ENCODE peak calls at places on chromosomes 6 and 20, in six cellular contexts. L is tibial nerve, J is ascending aorta, T is ovary, P is GM23248, Q is HCT116. G is an unnamed sample.
A peak's percentile ranks its signal among the peaks of the same experiment; 100 is the strongest.

GRCh38 chr6:46845126-46845525 is 51.9 kb downstream of the MEP1A start:
- DNase-seq in L (no peak), J (no peak), T (no peak), P (no peak), Q (no peak), G (no peak)

GRCh38 chr20:62304331-62305148 is 1.7 kb downstream of the ADRM1 start:
- DNase-seq in L (no peak), J (no peak), T (no peak), P (no peak), Q (no peak), G (no peak)

GRCh38 chr20:59175861-59176260 is 12.2 kb downstream of the ZNF831 start:
- DNase-seq in L (no peak), J (no peak), T (no peak), P (no peak), Q (no peak), G (no peak)

GRCh38 chr6:167238169-167238693 is 52.9 kb upstream of the UNC93A start:
- DNase-seq in L (no peak), J (no peak), T (no peak), P (no peak), Q (no peak), G (no peak)

GRCh38 chr6:126696921-126697693 is 357.2 kb downstream of the CENPW start:
- DNase-seq in L (no peak), J (no peak), T (no peak), P (no peak), Q (no peak), G (no peak)

GRCh38 chr20:64001607-64002011 is 20.7 kb downstream of the PRPF6 start:
- DNase-seq in L (no peak), J (no peak), T (no peak), P (no peak), Q (no peak), G (peak; percentile 36)

GRCh38 chr6:13332349-13332706 is 4.0 kb upstream of the TBC1D7 start:
- DNase-seq in L (no peak), J (no peak), T (no peak), P (no peak), Q (no peak), G (no peak)

GRCh38 chr6:113980937-113981554 is 10.1 kb upstream of the HDAC2 start:
- DNase-seq in L (no peak), J (no peak), T (no peak), P (peak; percentile 36), Q (no peak), G (no peak)

GRCh38 chr6:149014631-149015171 is 267.9 kb downstream of the UST start:
- DNase-seq in L (no peak), J (no peak), T (no peak), P (peak; percentile 81), Q (no peak), G (peak; percentile 72)

GRCh38 chr6:47512872-47513271 is 35.3 kb downstream of the CD2AP start:
- DNase-seq in L (no peak), J (no peak), T (no peak), P (peak; percentile 3), Q (no peak), G (no peak)

GRCh38 chr6:159053781-159054398 is 9.1 kb upstream of the TAGAP start:
- DNase-seq in L (no peak), J (no peak), T (no peak), P (no peak), Q (no peak), G (no peak)

DNA sequence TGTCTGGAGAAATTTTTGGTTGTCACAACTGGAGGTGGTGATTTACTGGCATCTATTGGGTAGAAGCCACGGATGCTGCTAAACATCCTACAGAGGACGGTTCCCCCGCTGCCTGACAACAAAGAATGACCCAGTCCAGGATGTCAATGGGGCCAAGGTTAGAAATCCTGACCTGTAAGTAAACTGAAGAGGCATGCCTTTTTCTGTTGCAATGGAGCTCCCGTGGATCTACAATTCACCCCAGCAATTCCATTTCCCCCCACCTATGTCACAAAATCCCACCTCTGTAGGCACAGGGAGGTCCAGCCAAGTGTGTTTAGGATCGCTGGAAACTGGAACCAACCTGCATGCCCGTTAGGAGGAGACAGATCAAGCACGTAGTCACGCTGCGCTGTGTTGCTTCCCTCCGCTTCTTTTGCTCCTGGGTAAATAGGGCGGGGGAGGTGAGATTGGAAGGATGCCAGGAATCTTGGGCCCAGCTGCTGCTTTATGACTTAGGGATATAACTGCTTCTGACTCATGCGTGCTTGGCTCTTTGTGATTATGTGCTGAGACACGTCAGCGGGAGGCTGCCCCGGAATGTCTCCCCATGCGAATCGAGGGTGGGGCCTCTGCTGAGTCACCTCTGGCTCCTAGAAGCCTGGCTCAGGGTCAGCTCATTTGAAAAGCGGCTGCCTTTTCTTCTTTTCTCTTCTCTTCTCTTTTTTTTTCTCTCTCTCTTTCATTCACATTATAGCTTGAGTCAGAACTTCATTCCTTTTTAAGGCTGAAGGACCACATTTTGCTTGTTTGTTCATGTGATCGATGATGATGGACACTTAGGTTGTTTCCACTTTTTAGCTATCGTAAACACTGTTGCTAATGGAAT is 12.4 kb upstream of the PEDS1 start:
- DNase-seq in L (peak; percentile 95), J (peak; percentile 100), T (peak; percentile 96), P (peak; percentile 100), Q (peak; percentile 100), G (peak; percentile 99)
- H3K4me3 ChIP-seq in L (no peak overlapping the region), J (peak overlapping the region; percentile 56), T (peak overlapping the region; percentile 11), P (peak overlapping the region; percentile 69), Q (peak overlapping the region; percentile 54), G (peak overlapping the region; percentile 37)

GRCh38 chr6:37877373-37878149 is 58.0 kb downstream of the ZFAND3 start:
- DNase-seq in L (no peak), J (no peak), T (no peak), P (peak; percentile 33), Q (no peak), G (no peak)

GRCh38 chr6:37876843-37877242 is 57.3 kb downstream of the ZFAND3 start:
- DNase-seq in L (no peak), J (no peak), T (no peak), P (no peak), Q (no peak), G (no peak)

GRCh38 chr6:37872385-37872768 is 52.9 kb downstream of the ZFAND3 start:
- DNase-seq in L (no peak), J (no peak), T (no peak), P (no peak), Q (no peak), G (no peak)

GRCh38 chr6:37875561-37876309 is 56.2 kb downstream of the ZFAND3 start:
- DNase-seq in L (no peak), J (no peak), T (no peak), P (no peak), Q (no peak), G (no peak)

GRCh38 chr6:37874726-37875125 is 55.2 kb downstream of the ZFAND3 start:
- DNase-seq in L (no peak), J (no peak), T (no peak), P (no peak), Q (no peak), G (no peak)
- H3K4me3 ChIP-seq in L (no peak overlapping the region), J (no peak overlapping the region), T (no peak overlapping the region), P (no peak overlapping the region), Q (no peak overlapping the region), G (no peak overlapping the region)

GRCh38 chr6:27757307-27757706 is 154.9 kb downstream of the OR2B2 start:
- DNase-seq in L (no peak), J (no peak), T (peak; percentile 59), P (peak; percentile 56), Q (no peak), G (peak; percentile 90)
- H3K4me3 ChIP-seq in L (no peak overlapping the region), J (peak overlapping the region; percentile 33), T (peak overlapping the region; percentile 40), P (peak overlapping the region; percentile 63), Q (no peak overlapping the region), G (peak overlapping the region; percentile 57)

DNA sequence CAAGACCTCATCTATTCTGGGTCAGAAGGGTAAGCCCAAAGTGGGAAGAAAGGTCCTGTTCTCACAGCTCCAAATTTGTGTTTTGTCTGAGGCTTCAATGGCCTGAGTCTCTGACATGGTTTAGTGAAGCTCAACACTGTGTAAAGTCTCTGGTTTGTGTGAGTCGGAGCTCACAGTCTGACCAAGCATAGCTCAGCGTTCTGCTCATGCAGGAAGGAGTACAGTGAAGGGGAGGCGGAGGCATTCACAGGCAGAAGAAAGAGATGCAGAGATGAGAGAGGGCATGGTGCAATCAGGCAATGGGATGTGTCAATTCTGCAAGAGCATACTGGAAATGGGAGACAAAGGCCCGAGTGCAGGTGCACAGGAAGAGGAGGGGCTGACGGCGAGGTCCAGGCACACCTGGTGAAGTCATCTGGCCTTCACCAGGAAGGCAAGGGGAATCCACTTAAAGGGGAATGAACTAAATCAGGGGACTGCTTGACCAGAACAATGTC is 463.0 kb upstream of the AGPAT4 start:
- DNase-seq in L (no peak), J (no peak), T (no peak), P (peak; percentile 24), Q (no peak), G (no peak)
- H3K4me3 ChIP-seq in L (no peak overlapping the region), J (no peak overlapping the region), T (no peak overlapping the region), P (no peak overlapping the region), Q (no peak overlapping the region), G (no peak overlapping the region)

GRCh38 chr6:152129606-152130249 is 322.2 kb downstream of the ESR1 start:
- DNase-seq in L (no peak), J (no peak), T (peak; percentile 49), P (peak; percentile 54), Q (no peak), G (no peak)
- H3K4me3 ChIP-seq in L (peak overlapping the region; percentile 6), J (peak overlapping the region; percentile 30), T (peak overlapping the region; percentile 11), P (peak overlapping the region; percentile 56), Q (no peak overlapping the region), G (no peak overlapping the region)

G was measured in MG63.